ENCODE peak calls at places on chromosome X, in ten cellular contexts. B, N, I, S, K, V, E, F, O and D are unnamed samples.

GRCh38 chrX:150364347-150365050 is 1.4 kb downstream of the MAMLD1 start:
- DNase-seq in B (no peak), N (no peak), I (peak), S (peak), K (peak), V (no peak), E (no peak), F (no peak), O (no peak), D (no peak)

GRCh38 chrX:107571296-107571998 is 56.9 kb upstream of the PRPS1 start:
- DNase-seq in B (no peak), N (no peak), I (no peak), S (no peak), K (no peak), V (peak), E (no peak), F (no peak), O (no peak), D (peak)

GRCh38 chrX:13330446-13330845 is 10.6 kb upstream of the ATXN3L start:
- DNase-seq in B (no peak), N (no peak), I (no peak), S (no peak), K (no peak), V (no peak), E (no peak), F (no peak), O (no peak), D (no peak)

GRCh38 chrX:130878350-130879341 is 24.4 kb downstream of the ENOX2 start:
- DNase-seq in B (no peak), N (no peak), I (no peak), S (peak), K (peak), V (peak), E (peak), F (no peak), O (no peak), D (peak)

GRCh38 chrX:39650883-39651282 is 446.9 kb downstream of the BCOR start:
- DNase-seq in B (no peak), N (no peak), I (no peak), S (no peak), K (no peak), V (no peak), E (no peak), F (no peak), O (no peak), D (no peak)

GRCh38 chrX:3094261-3094660 is 53.0 kb downstream of the ARSF start:
- DNase-seq in B (no peak), N (no peak), I (no peak), S (peak), K (peak), V (no peak), E (no peak), F (no peak), O (no peak), D (no peak)

GRCh38 chrX:147891886-147892285 is 19.8 kb upstream of the FMR1 start:
- DNase-seq in B (no peak), N (no peak), I (no peak), S (no peak), K (no peak), V (no peak), E (no peak), F (no peak), O (no peak), D (no peak)

GRCh38 chrX:68112321-68112720 is 321.0 kb downstream of the OPHN1 start:
- DNase-seq in B (no peak), N (no peak), I (no peak), S (no peak), K (no peak), V (no peak), E (no peak), F (no peak), O (no peak), D (no peak)

GRCh38 chrX:57227691-57228090 is 58.8 kb upstream of the FAAH2 start:
- DNase-seq in B (no peak), N (no peak), I (peak), S (no peak), K (no peak), V (no peak), E (no peak), F (no peak), O (no peak), D (no peak)

GRCh38 chrX:70479197-70479969 is 34.7 kb downstream of the DLG3 start:
- DNase-seq in B (no peak), N (no peak), I (no peak), S (peak), K (peak), V (peak), E (peak), F (no peak), O (no peak), D (peak)

GRCh38 chrX:70398899-70399298 is 24.2 kb upstream of the GDPD2 start:
- DNase-seq in B (no peak), N (no peak), I (peak), S (no peak), K (no peak), V (no peak), E (no peak), F (no peak), O (no peak), D (no peak)

GRCh38 chrX:68989865-68990606 is 161.2 kb downstream of the EFNB1 start:
- DNase-seq in B (no peak), N (no peak), I (no peak), S (no peak), K (no peak), V (peak), E (no peak), F (no peak), O (no peak), D (peak)

GRCh38 chrX:100649550-100650356 is 5.8 kb downstream of the SRPX2 start:
- DNase-seq in B (no peak), N (no peak), I (no peak), S (no peak), K (peak), V (peak), E (no peak), F (no peak), O (no peak), D (peak)

GRCh38 chrX:19440713-19441112 is 74.6 kb downstream of the MAP3K15 start:
- DNase-seq in B (no peak), N (no peak), I (no peak), S (peak), K (no peak), V (no peak), E (no peak), F (no peak), O (no peak), D (no peak)

GRCh38 chrX:101729986-101730385 is 70.3 kb upstream of the ARMCX2 start:
- DNase-seq in B (no peak), N (no peak), I (no peak), S (no peak), K (no peak), V (no peak), E (no peak), F (no peak), O (no peak), D (no peak)

GRCh38 chrX:149570668-149571067 is 16.6 kb downstream of the MAGEA9B start:
- DNase-seq in B (no peak), N (no peak), I (no peak), S (no peak), K (no peak), V (peak), E (no peak), F (no peak), O (no peak), D (peak)

GRCh38 chrX:132651411-132652086 is 162.7 kb upstream of the MBNL3 start:
- DNase-seq in B (no peak), N (no peak), I (no peak), S (no peak), K (no peak), V (no peak), E (no peak), F (no peak), O (no peak), D (no peak)

GRCh38 chrX:118181030-118181429 is 64.4 kb upstream of the KLHL13 start:
- DNase-seq in B (no peak), N (no peak), I (no peak), S (no peak), K (no peak), V (no peak), E (no peak), F (no peak), O (no peak), D (no peak)

GRCh38 chrX:110000854-110001701 is 1.8 kb upstream of the TMEM164 start:
- DNase-seq in B (no peak), N (no peak), I (no peak), S (no peak), K (no peak), V (no peak), E (no peak), F (no peak), O (no peak), D (no peak)

GRCh38 chrX:102067966-102068723 is 57.3 kb upstream of the TCEAL2 start:
- DNase-seq in B (no peak), N (no peak), I (peak), S (peak), K (no peak), V (no peak), E (no peak), F (no peak), O (no peak), D (no peak)

GRCh38 chrX:4263005-4263404 is 549.6 kb upstream of the PRKX start:
- DNase-seq in B (no peak), N (no peak), I (no peak), S (peak), K (no peak), V (no peak), E (peak), F (no peak), O (no peak), D (no peak)

GRCh38 chrX:68685722-68686683 is 38.5 kb downstream of the STARD8 start:
- DNase-seq in B (peak), N (no peak), I (peak), S (no peak), K (peak), V (peak), E (no peak), F (no peak), O (no peak), D (no peak)

GRCh38 chrX:53681661-53682060 is 4.9 kb downstream of the HUWE1 start:
- DNase-seq in B (no peak), N (no peak), I (peak), S (no peak), K (no peak), V (no peak), E (no peak), F (no peak), O (no peak), D (no peak)

GRCh38 chrX:50877310-50877709 is 33.2 kb upstream of the BMP15 start:
- DNase-seq in B (no peak), N (no peak), I (no peak), S (no peak), K (no peak), V (no peak), E (no peak), F (no peak), O (no peak), D (peak)

GRCh38 chrX:11953615-11954014 is 184.7 kb upstream of the FRMPD4 start:
- DNase-seq in B (no peak), N (no peak), I (no peak), S (no peak), K (no peak), V (peak), E (no peak), F (no peak), O (no peak), D (peak)

GRCh38 chrX:101617211-101618191 is at the start of gene ARMCX6:
- DNase-seq in B (peak), N (peak), I (peak), S (no peak), K (peak), V (no peak), E (peak), F (peak), O (peak), D (no peak)

GRCh38 chrX:115957862-115958490 is 212.6 kb upstream of the AGTR2 start:
- DNase-seq in B (no peak), N (no peak), I (no peak), S (no peak), K (no peak), V (no peak), E (peak), F (peak), O (no peak), D (no peak)

GRCh38 chrX:41664307-41665299 is 24.2 kb upstream of the GPR34 start:
- DNase-seq in B (no peak), N (no peak), I (no peak), S (no peak), K (no peak), V (no peak), E (no peak), F (no peak), O (no peak), D (no peak)

GRCh38 chrX:19810370-19810769 is 77.0 kb downstream of the SH3KBP1 start:
- DNase-seq in B (no peak), N (no peak), I (no peak), S (no peak), K (no peak), V (no peak), E (no peak), F (no peak), O (no peak), D (no peak)

GRCh38 chrX:13898084-13898483 is 81.2 kb upstream of the GPM6B start:
- DNase-seq in B (no peak), N (no peak), I (peak), S (no peak), K (no peak), V (no peak), E (no peak), F (no peak), O (no peak), D (no peak)

GRCh38 chrX:9293903-9294302 is 171.0 kb upstream of the TBL1X start:
- DNase-seq in B (no peak), N (no peak), I (no peak), S (no peak), K (no peak), V (no peak), E (no peak), F (no peak), O (no peak), D (no peak)

GRCh38 chrX:118528089-118528753 is 32.6 kb downstream of the DOCK11 start:
- DNase-seq in B (no peak), N (peak), I (peak), S (no peak), K (peak), V (no peak), E (no peak), F (no peak), O (no peak), D (no peak)

GRCh38 chrX:75623535-75623934 is 100.7 kb upstream of the ZDHHC15 start:
- DNase-seq in B (no peak), N (no peak), I (no peak), S (no peak), K (no peak), V (no peak), E (no peak), F (no peak), O (no peak), D (no peak)

GRCh38 chrX:56978172-56978571 is 17.2 kb downstream of the SPIN3 start:
- DNase-seq in B (no peak), N (peak), I (peak), S (peak), K (peak), V (no peak), E (peak), F (no peak), O (no peak), D (no peak)

GRCh38 chrX:18674788-18675735 is 3.2 kb upstream of the RS1 start:
- DNase-seq in B (peak), N (peak), I (peak), S (peak), K (peak), V (peak), E (peak), F (peak), O (peak), D (peak)